ENCODE peak calls at places on chromosomes 2 and 18, in eight cellular contexts. G, K, H, J, C, Q, M and V are unnamed samples.

GRCh38 chr2:219525533-219526232 is 11.4 kb downstream of the ASIC4 start:
- DNase-seq in H (no peak), K (no peak), Q (no peak), C (no peak), J (no peak), M (no peak), G (no peak), V (no peak)

GRCh38 chr18:46402945-46403344 is 254.1 kb downstream of the LOXHD1 start:
- DNase-seq in M (no peak), Q (no peak), C (no peak), K (no peak), J (no peak), H (no peak), G (no peak), V (peak; percentile 54)

GRCh38 chr2:199228887-199229819 is 228.6 kb downstream of the SATB2 start:
- DNase-seq in M (peak; percentile 54), C (no peak), G (peak; percentile 59), K (no peak), J (peak; percentile 82), Q (no peak), H (peak; percentile 61), V (peak; percentile 32)

GRCh38 chr2:205199451-205199850 is 482.9 kb upstream of the NRP2 start:
- DNase-seq in Q (no peak), G (no peak), J (no peak), C (no peak), M (no peak), H (no peak), K (no peak), V (no peak)

GRCh38 chr18:46411862-46412690 is 244.9 kb downstream of the LOXHD1 start:
- DNase-seq in H (peak; percentile 85), Q (no peak), C (peak; percentile 63), M (no peak), G (no peak), J (no peak), K (no peak), V (peak; percentile 78)

GRCh38 chr2:155442755-155443372 is 744.4 kb downstream of the KCNJ3 start:
- DNase-seq in Q (no peak), G (peak; percentile 55), K (no peak), C (no peak), H (peak; percentile 0), M (no peak), J (no peak), V (no peak)

GRCh38 chr2:196959750-196960392 is 33.4 kb upstream of the PGAP1 start:
- DNase-seq in K (no peak), C (no peak), M (no peak), Q (no peak), J (no peak), H (peak; percentile 39), G (no peak), V (no peak)

GRCh38 chr2:156156580-156156979 is 175.9 kb downstream of the NR4A2 start:
- DNase-seq in H (no peak), G (no peak), K (no peak), J (no peak), C (no peak), Q (no peak), M (no peak), V (no peak)

GRCh38 chr2:241780939-241781569 is 4.4 kb downstream of the GAL3ST2 start:
- DNase-seq in Q (no peak), G (no peak), C (no peak), M (no peak), H (no peak), J (no peak), K (no peak), V (no peak)

GRCh38 chr2:101473581-101473910 is 1.4 kb downstream of the RFX8 start:
- DNase-seq in J (no peak), G (no peak), K (no peak), H (peak; percentile 53), Q (no peak), C (no peak), M (no peak), V (no peak)

GRCh38 chr18:3380384-3380961 is 69.5 kb upstream of the TGIF1 start:
- DNase-seq in K (no peak), H (peak; percentile 45), Q (no peak), G (peak; percentile 62), C (no peak), J (peak; percentile 7), M (no peak), V (peak; percentile 43)

GRCh38 chr2:15932394-15933183 is 7.8 kb upstream of the MYCN start:
- DNase-seq in H (no peak), K (no peak), G (no peak), M (no peak), C (no peak), J (no peak), Q (no peak), V (no peak)

GRCh38 chr18:75213610-75214009 is 3.0 kb downstream of the TSHZ1 start:
- DNase-seq in M (no peak), K (no peak), G (no peak), Q (no peak), C (no peak), J (no peak), H (no peak), V (no peak)

GRCh38 chr2:168450171-168450570 is 5.9 kb upstream of the CERS6 start:
- DNase-seq in Q (no peak), K (no peak), J (no peak), C (no peak), H (no peak), M (no peak), G (no peak), V (no peak)

GRCh38 chr2:149715005-149715592 is 127.5 kb upstream of the MMADHC start:
- DNase-seq in Q (no peak), M (peak; percentile 15), G (no peak), C (no peak), H (peak; percentile 80), J (peak; percentile 38), K (peak; percentile 6), V (peak; percentile 72)

GRCh38 chr18:13137939-13138821 is 80.4 kb upstream of the LDLRAD4 start:
- DNase-seq in J (no peak), M (no peak), C (peak; percentile 75), Q (no peak), G (no peak), K (no peak), H (no peak), V (no peak)

GRCh38 chr2:197998702-197999101 is 194.3 kb downstream of the PLCL1 start:
- DNase-seq in J (no peak), G (no peak), K (no peak), H (no peak), M (no peak), C (no peak), Q (no peak), V (no peak)

GRCh38 chr2:157893611-157894010 is 17.5 kb upstream of the ACVR1 start:
- DNase-seq in J (no peak), Q (no peak), K (no peak), G (no peak), H (no peak), M (no peak), C (no peak), V (no peak)

GRCh38 chr2:157891630-157892016 is 15.5 kb upstream of the ACVR1 start:
- DNase-seq in J (no peak), H (no peak), M (no peak), C (no peak), G (no peak), Q (no peak), K (no peak), V (no peak)

GRCh38 chr2:157897106-157897971 is 21.2 kb upstream of the ACVR1 start:
- DNase-seq in G (no peak), J (no peak), C (no peak), Q (no peak), M (no peak), H (no peak), K (no peak), V (no peak)

GRCh38 chr2:157895531-157895930 is 19.4 kb upstream of the ACVR1 start:
- DNase-seq in M (no peak), G (no peak), K (no peak), H (peak; percentile 34), C (no peak), Q (no peak), J (peak; percentile 21), V (no peak)

GRCh38 chr2:157894694-157895450 is 18.7 kb upstream of the ACVR1 start:
- DNase-seq in J (peak; percentile 20), M (no peak), C (no peak), Q (no peak), G (no peak), H (peak; percentile 80), K (no peak), V (peak; percentile 50)
- H3K4me3 ChIP-seq in J (no peak overlapping the region), M (no peak overlapping the region), C (no peak overlapping the region), Q (no peak overlapping the region), G (no peak overlapping the region), H (no peak overlapping the region), K (no peak overlapping the region), V (peak overlapping the region; percentile 10)

GRCh38 chr18:11714244-11714918 is 25.3 kb downstream of the GNAL start:
- DNase-seq in C (no peak), H (no peak), J (no peak), M (no peak), G (no peak), Q (no peak), K (no peak), V (no peak)
- H3K4me3 ChIP-seq in C (no peak overlapping the region), H (no peak overlapping the region), J (no peak overlapping the region), M (no peak overlapping the region), G (no peak overlapping the region), Q (no peak overlapping the region), K (no peak overlapping the region), V (no peak overlapping the region)

DNA sequence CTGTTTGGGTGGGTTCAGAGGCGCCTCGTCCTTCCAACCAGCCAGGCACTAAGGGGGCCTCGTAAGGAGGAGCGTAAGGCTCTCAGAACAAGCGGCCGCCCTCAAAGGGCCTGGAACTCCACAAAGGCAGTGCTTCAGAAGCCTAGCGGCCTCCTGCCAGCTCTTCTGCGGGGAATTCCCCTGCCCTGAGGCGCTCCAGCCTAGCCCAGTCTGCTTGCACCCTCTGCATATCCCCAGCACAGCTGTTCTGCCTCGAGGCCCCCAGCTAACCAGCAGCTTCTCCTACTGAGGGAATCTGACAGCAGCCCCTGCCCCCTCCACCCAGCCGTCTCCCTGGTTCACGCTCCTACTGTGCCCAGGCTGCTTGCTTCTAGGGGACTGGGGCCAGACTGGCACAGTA is 265.9 kb downstream of the TFCP2L1 start:
- DNase-seq in G (no peak), Q (no peak), J (no peak), H (peak; percentile 55), M (no peak), K (no peak), C (no peak), V (peak; percentile 96)
- H3K4me3 ChIP-seq in G (no peak overlapping the region), Q (no peak overlapping the region), J (peak overlapping the region; percentile 43), H (peak overlapping the region; percentile 56), M (no peak overlapping the region), K (no peak overlapping the region), C (peak overlapping the region; percentile 3), V (peak overlapping the region; percentile 61)

GRCh38 chr2:182018218-182018617 is 32.6 kb downstream of the PPP1R1C start:
- DNase-seq in H (peak; percentile 39), J (no peak), C (no peak), G (no peak), K (no peak), M (no peak), Q (no peak), V (no peak)

GRCh38 chr2:182020319-182021055 is 34.8 kb downstream of the PPP1R1C start:
- DNase-seq in K (no peak), Q (no peak), J (peak; percentile 36), H (peak; percentile 81), M (no peak), C (no peak), G (no peak), V (peak; percentile 5)

DNA sequence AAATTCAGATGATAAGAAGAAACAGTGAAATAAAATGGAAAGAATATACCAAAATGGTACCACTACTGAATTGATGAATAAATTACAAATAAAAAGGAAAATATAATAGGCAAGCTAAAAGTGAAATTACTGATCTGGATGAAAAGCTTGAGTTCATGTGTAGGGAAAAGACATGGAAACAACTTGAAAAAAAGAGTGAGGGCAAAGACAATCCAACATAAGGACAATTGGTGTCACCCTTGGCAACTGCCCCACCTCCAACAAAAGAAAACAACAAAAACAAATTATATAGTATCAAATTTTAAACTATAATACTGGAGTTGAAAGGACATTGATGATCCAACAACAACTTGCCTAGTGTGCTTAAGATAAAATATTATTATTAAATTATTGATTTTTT is 37.6 kb downstream of the PPP1R1C start:
- DNase-seq in J (no peak), C (no peak), Q (no peak), H (no peak), K (no peak), M (no peak), G (no peak), V (no peak)
- H3K4me3 ChIP-seq in J (no peak overlapping the region), C (no peak overlapping the region), Q (no peak overlapping the region), H (no peak overlapping the region), K (no peak overlapping the region), M (no peak overlapping the region), G (no peak overlapping the region), V (no peak overlapping the region)